ENCODE peak calls at places on chromosome 16, in seven cellular contexts. B is RPMI7951; H is activated naive CD8-positive, alpha-beta T cell treated with anti-CD3 and anti-CD28 coated beads, Interleukin-2, amount 50 U/mL, for 24 hours; G is kidney glomerular epithelial cell; R is upper lobe of right lung; J is endodermal cell; C is B cell. O is an unnamed sample.

GRCh38 chr16:67884684-67885083 is at the start of gene NRN1L:
- DNase-seq in B (peak; percentile 14), C (no peak), H (no peak), R (peak; percentile 91), J (peak; percentile 98), G (no peak), O (peak; percentile 94)

GRCh38 chr16:75909746-75910145 is 183.5 kb upstream of the CPHXL start:
- DNase-seq in G (no peak), C (no peak), H (no peak), R (no peak), J (no peak), B (no peak), O (no peak)

GRCh38 chr16:71762186-71762585 is 37.7 kb upstream of the PHLPP2 start:
- DNase-seq in R (no peak), G (no peak), J (no peak), B (no peak), C (no peak), H (no peak), O (no peak)

GRCh38 chr16:2736476-2737237 is 15.8 kb upstream of the SRRM2 start:
- DNase-seq in R (no peak), C (no peak), G (no peak), B (no peak), H (no peak), J (no peak), O (no peak)

GRCh38 chr16:27579086-27579980 is 29.4 kb downstream of the KATNIP start:
- DNase-seq in R (no peak), J (no peak), G (peak; percentile 61), B (peak; percentile 39), H (no peak), C (no peak), O (no peak)

GRCh38 chr16:4795181-4795827 is at the start of gene SMIM22:
- DNase-seq in R (peak; percentile 86), C (no peak), J (no peak), B (no peak), G (no peak), H (no peak), O (no peak)

GRCh38 chr16:7185689-7186088 is 147.0 kb upstream of the RBFOX1 start:
- DNase-seq in C (no peak), B (peak; percentile 6), J (no peak), R (no peak), H (no peak), G (peak; percentile 6), O (no peak)

GRCh38 chr16:87416826-87417471 is 24.8 kb downstream of the MAP1LC3B start:
- DNase-seq in G (no peak), H (peak; percentile 34), B (peak; percentile 59), R (no peak), C (no peak), J (no peak), O (no peak)

GRCh38 chr16:66619534-66620418 is 15.3 kb downstream of the CMTM3 start:
- DNase-seq in B (peak; percentile 71), G (peak; percentile 34), H (no peak), C (no peak), J (peak; percentile 74), R (no peak), O (peak; percentile 12)